ENCODE peak calls at places on chromosomes 6 and 20, in seven cellular contexts. N, K, O, C, D, X and S are unnamed samples.

GRCh38 chr6:160174681-160175080 is 53.1 kb downstream of the SLC22A1 start:
- DNase-seq in X (no peak), D (no peak), O (no peak), C (no peak), N (no peak), K (no peak), S (no peak)

GRCh38 chr20:54995021-54995420 is 519.6 kb downstream of the DOK5 start:
- DNase-seq in X (no peak), C (no peak), N (no peak), K (no peak), O (no peak), D (no peak), S (no peak)

GRCh38 chr6:169109821-169110220 is 143.8 kb downstream of the THBS2 start:
- DNase-seq in N (no peak), O (no peak), C (no peak), K (no peak), D (no peak), X (no peak), S (no peak)

GRCh38 chr6:13432526-13433218 is 54.7 kb downstream of the GFOD1 start:
- DNase-seq in O (no peak), K (no peak), X (no peak), N (no peak), C (no peak), D (no peak), S (no peak)

GRCh38 chr20:46551508-46552280 is 1.2 kb upstream of the OCSTAMP start:
- DNase-seq in D (no peak), X (no peak), K (peak; percentile 34), N (no peak), O (no peak), C (no peak), S (no peak)

GRCh38 chr6:165952514-165952913 is 215.1 kb downstream of the TBXT start:
- DNase-seq in O (no peak), X (no peak), C (no peak), D (no peak), N (no peak), K (no peak), S (no peak)

GRCh38 chr6:25217275-25217674 is 61.9 kb upstream of the CARMIL1 start:
- DNase-seq in O (no peak), K (no peak), X (no peak), C (no peak), N (no peak), D (no peak), S (no peak)

GRCh38 chr20:62217913-62218773 is 1.9 kb downstream of the HRH3 start:
- DNase-seq in K (no peak), D (no peak), O (no peak), N (no peak), X (no peak), C (no peak), S (no peak)

GRCh38 chr6:134123666-134124208 is 71.3 kb upstream of the SLC2A12 start:
- DNase-seq in N (peak; percentile 57), D (no peak), X (no peak), O (no peak), C (peak; percentile 74), K (peak; percentile 65), S (peak; percentile 37)

GRCh38 chr20:18055261-18055660 is 2.5 kb downstream of the OVOL2 start:
- DNase-seq in C (no peak), O (no peak), D (no peak), X (peak; percentile 21), N (no peak), K (no peak), S (no peak)

GRCh38 chr6:34459899-34460593 is 5.8 kb upstream of the PACSIN1 start:
- DNase-seq in O (peak; percentile 19), D (peak; percentile 63), C (peak; percentile 73), X (peak; percentile 55), N (peak; percentile 81), K (peak; percentile 69), S (peak; percentile 44)

GRCh38 chr20:63846938-63847373 is 14.3 kb upstream of the ABHD16B start:
- DNase-seq in X (no peak), K (no peak), C (no peak), N (no peak), O (no peak), D (no peak), S (no peak)

GRCh38 chr6:15498640-15499039 is 164.2 kb downstream of the DTNBP1 start:
- DNase-seq in X (peak; percentile 9), N (no peak), D (no peak), O (no peak), C (peak; percentile 91), K (no peak), S (no peak)

GRCh38 chr6:15493437-15494168 is 169.2 kb downstream of the DTNBP1 start:
- DNase-seq in D (no peak), X (no peak), N (no peak), C (no peak), K (no peak), O (no peak), S (no peak)

GRCh38 chr6:15496345-15497131 is 166.3 kb downstream of the DTNBP1 start:
- DNase-seq in N (no peak), K (no peak), D (no peak), O (no peak), X (peak; percentile 6), C (no peak), S (no peak)

GRCh38 chr6:15491986-15492269 is 170.9 kb downstream of the DTNBP1 start:
- DNase-seq in C (no peak), K (no peak), D (no peak), N (no peak), X (no peak), O (no peak), S (no peak)

GRCh38 chr6:15495375-15495901 is 167.4 kb downstream of the DTNBP1 start:
- DNase-seq in N (no peak), D (no peak), X (peak; percentile 5), O (no peak), K (peak; percentile 50), C (no peak), S (no peak)
- TF ChIP-seq CTCF in N (no peak), D (no peak), X (no peak), O (no peak), K (no peak), C (no peak), S (no peak)

GRCh38 chr20:23156170-23156841 is 70.2 kb upstream of the CD93 start:
- DNase-seq in N (no peak), O (no peak), K (no peak), C (peak; percentile 86), X (peak; percentile 40), D (no peak), S (no peak)

GRCh38 chr20:23159256-23159922 is 73.3 kb upstream of the CD93 start:
- DNase-seq in O (no peak), D (no peak), X (no peak), N (no peak), C (no peak), K (no peak), S (no peak)

GRCh38 chr20:23157741-23158140 is 71.6 kb upstream of the CD93 start:
- DNase-seq in X (no peak), D (no peak), C (no peak), K (no peak), N (no peak), O (no peak), S (no peak)

GRCh38 chr20:23155141-23155590 is 69.0 kb upstream of the CD93 start:
- DNase-seq in D (no peak), O (no peak), X (no peak), K (peak; percentile 70), N (no peak), C (no peak), S (no peak)

GRCh38 chr20:23156842-23157423 is 70.8 kb upstream of the CD93 start:
- DNase-seq in X (no peak), K (no peak), O (no peak), N (no peak), C (no peak), D (no peak), S (no peak)
- H3K27ac ChIP-seq in X (no peak overlapping the region), K (no peak overlapping the region), O (peak overlapping the region; percentile 68), N (no peak overlapping the region), C (peak overlapping the region; percentile 77), D (no peak overlapping the region), S (no peak overlapping the region)

DNA sequence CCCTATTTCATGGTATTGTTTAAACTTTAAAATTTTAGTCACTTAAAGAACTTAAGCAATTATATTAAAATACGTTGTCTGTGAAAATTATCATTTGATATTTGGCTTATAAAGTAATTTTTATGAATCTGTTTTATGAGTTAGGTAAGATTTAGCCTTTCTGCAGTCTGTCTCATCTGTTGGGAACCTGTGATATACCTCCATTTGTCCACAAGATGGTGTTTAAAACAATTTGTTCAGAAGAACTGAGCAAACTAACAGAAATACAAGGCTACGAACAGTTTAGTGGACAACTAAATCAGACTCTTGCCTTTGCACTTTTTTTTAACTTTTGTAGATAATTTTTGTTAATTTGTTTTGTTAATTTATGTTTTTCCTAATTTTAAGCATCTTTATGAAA is 92.4 kb downstream of the COL9A1 start:
- DNase-seq in D (no peak), O (no peak), N (peak; percentile 8), K (peak; percentile 14), C (peak; percentile 24), X (no peak), S (no peak)
- TF ChIP-seq CTCF in D (peak; percentile 23), O (no peak), N (peak; percentile 58), K (peak; percentile 15), C (peak; percentile 44), X (peak; percentile 17), S (no peak)

GRCh38 chr6:43734294-43734665 is 35.7 kb upstream of the VEGFA start:
- DNase-seq in K (no peak), X (no peak), C (no peak), D (no peak), N (no peak), O (no peak), S (no peak)
- H3K27ac ChIP-seq in K (no peak overlapping the region), X (no peak overlapping the region), C (no peak overlapping the region), D (no peak overlapping the region), N (peak overlapping the region; percentile 58), O (no peak overlapping the region), S (no peak overlapping the region)

GRCh38 chr20:13684566-13685222 is 46.0 kb upstream of the TASP1 start:
- DNase-seq in C (no peak), O (no peak), X (no peak), N (peak; percentile 3), K (no peak), D (no peak), S (no peak)

GRCh38 chr20:13690948-13691347 is 52.2 kb upstream of the TASP1 start:
- DNase-seq in K (no peak), N (no peak), C (no peak), X (no peak), O (no peak), D (no peak), S (no peak)

GRCh38 chr20:13683833-13684232 is 45.1 kb upstream of the TASP1 start:
- DNase-seq in N (no peak), X (no peak), K (no peak), D (no peak), O (no peak), C (no peak), S (no peak)

GRCh38 chr20:13685623-13686022 is 46.9 kb upstream of the TASP1 start:
- DNase-seq in D (no peak), N (no peak), K (no peak), C (no peak), X (no peak), O (no peak), S (no peak)

GRCh38 chr20:13687827-13688226 is 49.1 kb upstream of the TASP1 start:
- DNase-seq in C (no peak), O (no peak), D (no peak), X (no peak), N (no peak), K (no peak), S (no peak)
- TF ChIP-seq CTCF in C (no peak), O (no peak), D (no peak), X (no peak), N (no peak), K (no peak), S (no peak)